ENCODE peak calls at places on chromosomes 13 and 19, in nine cellular contexts. R, K, G, O, M, N, E, F and Y are unnamed samples.
A peak's percentile ranks its signal among the peaks of the same experiment; 100 is the strongest.

GRCh38 chr19:40659566-40659965 is 30.9 kb downstream of the NUMBL start:
- DNase-seq in R (no peak), K (no peak), G (no peak), O (no peak), M (no peak), N (no peak), E (no peak), F (no peak), Y (no peak)

GRCh38 chr13:43390101-43390500 is 366.7 kb downstream of the DNAJC15 start:
- DNase-seq in R (no peak), K (peak; percentile 94), G (no peak), O (no peak), M (no peak), N (no peak), E (no peak), F (no peak), Y (no peak)

GRCh38 chr19:41999071-41999877 is 5.2 kb upstream of the ATP1A3 start:
- DNase-seq in R (no peak), K (no peak), G (no peak), O (no peak), M (no peak), N (peak; percentile 54), E (peak; percentile 17), F (no peak), Y (no peak)

GRCh38 chr13:29481603-29482002 is 113.9 kb downstream of the SLC7A1 start:
- DNase-seq in R (no peak), K (no peak), G (no peak), O (no peak), M (no peak), N (no peak), E (no peak), F (no peak), Y (no peak)

GRCh38 chr19:21843081-21843480 is 7.1 kb upstream of the ZNF43 start:
- DNase-seq in R (no peak), K (no peak), G (no peak), O (no peak), M (no peak), N (no peak), E (no peak), F (no peak), Y (no peak)

GRCh38 chr19:4929186-4929585 is 19.9 kb downstream of the UHRF1 start:
- DNase-seq in R (no peak), K (no peak), G (no peak), O (no peak), M (no peak), N (no peak), E (no peak), F (no peak), Y (no peak)

GRCh38 chr13:113420833-113421600 is 32.3 kb downstream of the ADPRHL1 start:
- DNase-seq in R (no peak), K (no peak), G (no peak), O (no peak), M (no peak), N (no peak), E (no peak), F (no peak), Y (no peak)

GRCh38 chr13:24274452-24274971 is 34.9 kb upstream of the C1QTNF9 start:
- DNase-seq in R (no peak), K (peak; percentile 72), G (no peak), O (peak; percentile 41), M (no peak), N (no peak), E (no peak), F (peak; percentile 46), Y (peak; percentile 59)

GRCh38 chr13:40208517-40208916 is 457.9 kb downstream of the FOXO1 start:
- DNase-seq in R (no peak), K (no peak), G (no peak), O (no peak), M (no peak), N (no peak), E (no peak), F (peak; percentile 41), Y (no peak)

GRCh38 chr13:79557666-79558065 is 76.7 kb downstream of the NDFIP2 start:
- DNase-seq in R (no peak), K (no peak), G (no peak), O (no peak), M (no peak), N (no peak), E (no peak), F (no peak), Y (no peak)

GRCh38 chr13:103029798-103030197 is 36.4 kb downstream of the SLC10A2 start:
- DNase-seq in R (no peak), K (no peak), G (no peak), O (no peak), M (no peak), N (no peak), E (no peak), F (no peak), Y (no peak)

GRCh38 chr13:24625324-24625723 is 54.9 kb upstream of the ATP12A start:
- DNase-seq in R (no peak), K (no peak), G (no peak), O (no peak), M (no peak), N (no peak), E (no peak), F (peak; percentile 32), Y (peak; percentile 11)

GRCh38 chr13:25833761-25834160 is 218.1 kb downstream of the SHISA2 start:
- DNase-seq in R (no peak), K (no peak), G (no peak), O (no peak), M (no peak), N (no peak), E (no peak), F (no peak), Y (no peak)

GRCh38 chr13:39144941-39145533 is 106.8 kb downstream of the NHLRC3 start:
- DNase-seq in R (peak; percentile 74), K (peak; percentile 78), G (peak; percentile 50), O (peak; percentile 72), M (peak; percentile 56), N (peak; percentile 52), E (peak; percentile 56), F (no peak), Y (no peak)

GRCh38 chr13:22049384-22049783 is 378.5 kb downstream of the FGF9 start:
- DNase-seq in R (no peak), K (peak; percentile 1), G (no peak), O (no peak), M (no peak), N (no peak), E (no peak), F (no peak), Y (no peak)

GRCh38 chr19:38744298-38744681 is at the start of gene CAPN12:
- DNase-seq in R (no peak), K (no peak), G (no peak), O (no peak), M (no peak), N (no peak), E (no peak), F (no peak), Y (no peak)

GRCh38 chr13:45615501-45616101 is at the start of gene ERICH6B:
- DNase-seq in R (no peak), K (peak; percentile 21), G (peak; percentile 47), O (no peak), M (no peak), N (peak; percentile 5), E (peak; percentile 70), F (no peak), Y (no peak)

GRCh38 chr19:40689339-40690049 is 957 bp downstream of the NUMBL start:
- DNase-seq in R (peak; percentile 75), K (peak; percentile 21), G (no peak), O (peak; percentile 44), M (no peak), N (no peak), E (no peak), F (no peak), Y (no peak)

GRCh38 chr19:10643968-10644290 is 10.2 kb upstream of the ILF3 start:
- DNase-seq in R (no peak), K (no peak), G (no peak), O (peak; percentile 23), M (no peak), N (no peak), E (no peak), F (no peak), Y (no peak)

GRCh38 chr13:94329754-94330551 is 149.5 kb downstream of the DCT start:
- DNase-seq in R (peak; percentile 73), K (peak; percentile 97), G (no peak), O (no peak), M (no peak), N (peak; percentile 48), E (no peak), F (no peak), Y (no peak)

DNA sequence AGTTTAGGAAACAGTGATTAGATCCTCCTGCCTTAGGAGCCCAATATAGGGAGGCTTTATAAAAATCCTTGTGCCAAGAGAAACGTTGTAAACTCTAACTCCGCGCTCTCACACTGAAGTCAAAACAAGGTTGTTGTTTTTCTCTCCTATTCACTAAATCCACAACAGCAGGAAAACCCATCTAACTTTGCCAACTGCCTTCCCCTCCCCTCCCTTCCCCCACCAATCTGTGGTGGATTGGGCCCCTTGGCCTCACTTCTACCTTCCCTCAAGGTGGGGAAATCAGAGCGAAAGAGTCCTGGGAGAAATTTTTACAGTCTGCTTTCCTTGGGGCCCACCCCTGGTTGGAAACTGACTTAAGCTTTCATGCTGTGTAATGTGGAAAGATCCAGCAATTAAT is 1.4 kb downstream of the DHRS12 start:
- DNase-seq in R (no peak), K (no peak), G (no peak), O (no peak), M (no peak), N (no peak), E (no peak), F (no peak), Y (no peak)
- H3K4me1 ChIP-seq in R (peaks cover 40% of the 10 kb centered on the region), K (peaks cover 17% of the 10 kb centered on the region), G (peaks cover 7% of the 10 kb centered on the region), O (peaks cover 40% of the 10 kb centered on the region), M (peaks cover 66% of the 10 kb centered on the region), N (peaks cover 25% of the 10 kb centered on the region), E (no peaks in the 10 kb centered on the region), F (peaks cover 38% of the 10 kb centered on the region), Y (peaks cover 45% of the 10 kb centered on the region)

GRCh38 chr19:5966215-5966614 is 11.7 kb downstream of the RANBP3 start:
- DNase-seq in R (no peak), K (peak; percentile 88), G (no peak), O (no peak), M (peak; percentile 43), N (no peak), E (peak; percentile 59), F (no peak), Y (no peak)
- H3K4me1 ChIP-seq in R (peaks cover 35% of the 10 kb centered on the region), K (peaks cover 47% of the 10 kb centered on the region), G (peaks cover 11% of the 10 kb centered on the region), O (peaks cover 93% of the 10 kb centered on the region), M (peaks cover 94% of the 10 kb centered on the region), N (peaks cover 10% of the 10 kb centered on the region), E (peaks cover 51% of the 10 kb centered on the region), F (peaks cover 86% of the 10 kb centered on the region), Y (peaks cover 95% of the 10 kb centered on the region)

GRCh38 chr13:111203742-111204386 is 88.8 kb downstream of the ARHGEF7 start:
- DNase-seq in R (no peak), K (no peak), G (no peak), O (no peak), M (no peak), N (no peak), E (no peak), F (no peak), Y (no peak)
- H3K4me1 ChIP-seq in R (peaks cover 63% of the 10 kb centered on the region), K (peaks cover 12% of the 10 kb centered on the region), G (peaks cover 11% of the 10 kb centered on the region), O (peaks cover 56% of the 10 kb centered on the region), M (peaks cover 28% of the 10 kb centered on the region), N (peaks cover 5% of the 10 kb centered on the region), E (peaks cover 20% of the 10 kb centered on the region), F (peaks cover 40% of the 10 kb centered on the region), Y (peaks cover 46% of the 10 kb centered on the region)

DNA sequence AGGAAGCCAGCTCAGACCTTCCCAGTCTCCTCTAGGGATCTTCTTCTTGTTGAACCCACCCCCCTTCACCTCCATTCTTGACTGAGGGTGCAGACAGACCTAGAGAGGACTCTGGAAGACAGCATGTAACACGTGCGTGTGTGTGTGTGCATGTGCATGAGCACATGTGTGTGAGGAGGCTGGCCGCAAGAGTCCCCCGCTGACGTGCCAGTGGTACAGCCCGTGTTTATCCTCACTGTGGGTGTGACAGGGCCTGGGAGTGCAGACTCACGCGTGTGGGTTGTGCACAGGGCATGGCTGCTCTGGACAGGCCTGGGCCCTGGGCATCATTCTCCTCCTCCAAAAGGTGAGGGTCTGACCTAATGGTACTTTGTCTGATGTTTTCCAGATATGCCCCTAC is 26.3 kb downstream of the LYL1 start:
- DNase-seq in R (no peak), K (no peak), G (no peak), O (no peak), M (no peak), N (no peak), E (no peak), F (no peak), Y (no peak)
- H3K4me1 ChIP-seq in R (peaks cover 37% of the 10 kb centered on the region), K (peaks cover 21% of the 10 kb centered on the region), G (peaks cover 11% of the 10 kb centered on the region), O (peaks cover 30% of the 10 kb centered on the region), M (peaks cover 3% of the 10 kb centered on the region), N (peaks cover 17% of the 10 kb centered on the region), E (peaks cover 5% of the 10 kb centered on the region), F (no peaks in the 10 kb centered on the region), Y (peaks cover 8% of the 10 kb centered on the region)